ENCODE peak calls at places on chromosomes 7 and 10, in six cellular contexts. One of them, this sample, is unnamed.

GRCh38 chr7:39609084-39609461 is 14.3 kb upstream of the RALA start:
- DNase-seq in HTR-8/SVneo: no peak
- DNase-seq in psoas muscle: peak
- DNase-seq in heart left ventricle: no peak
- DNase-seq in WTC11: no peak
- DNase-seq in activated CD4-positive, CD25-positive, alpha-beta regulatory T cell: no peak
- DNase-seq in this sample: no peak

GRCh38 chr10:13949844-13950542 is 363.2 kb downstream of the PRPF18 start:
- DNase-seq in WTC11: no peak
- DNase-seq in heart left ventricle: no peak
- DNase-seq in psoas muscle: no peak
- DNase-seq in HTR-8/SVneo: peak
- DNase-seq in activated CD4-positive, CD25-positive, alpha-beta regulatory T cell: no peak
- DNase-seq in this sample: no peak

GRCh38 chr10:79445217-79445707 is at the start of gene ZCCHC24:
- DNase-seq in WTC11: peak
- DNase-seq in psoas muscle: peak
- DNase-seq in activated CD4-positive, CD25-positive, alpha-beta regulatory T cell: no peak
- DNase-seq in heart left ventricle: no peak
- DNase-seq in HTR-8/SVneo: no peak
- DNase-seq in this sample: peak

GRCh38 chr10:84329094-84329611 is 764 bp downstream of the CCSER2 start:
- DNase-seq in heart left ventricle: no peak
- DNase-seq in psoas muscle: no peak
- DNase-seq in WTC11: no peak
- DNase-seq in activated CD4-positive, CD25-positive, alpha-beta regulatory T cell: no peak
- DNase-seq in HTR-8/SVneo: peak
- DNase-seq in this sample: peak

GRCh38 chr7:121480058-121480457 is 84.0 kb upstream of the FAM3C start:
- DNase-seq in heart left ventricle: no peak
- DNase-seq in activated CD4-positive, CD25-positive, alpha-beta regulatory T cell: no peak
- DNase-seq in WTC11: no peak
- DNase-seq in psoas muscle: no peak
- DNase-seq in HTR-8/SVneo: peak
- DNase-seq in this sample: no peak

GRCh38 chr7:18770154-18770807 is 274.7 kb downstream of the HDAC9 start:
- DNase-seq in activated CD4-positive, CD25-positive, alpha-beta regulatory T cell: no peak
- DNase-seq in HTR-8/SVneo: no peak
- DNase-seq in psoas muscle: no peak
- DNase-seq in heart left ventricle: no peak
- DNase-seq in WTC11: no peak
- DNase-seq in this sample: no peak

GRCh38 chr7:131010714-131011436 is 276.9 kb upstream of the KLF14 start:
- DNase-seq in activated CD4-positive, CD25-positive, alpha-beta regulatory T cell: no peak
- DNase-seq in psoas muscle: no peak
- DNase-seq in HTR-8/SVneo: no peak
- DNase-seq in heart left ventricle: no peak
- DNase-seq in WTC11: no peak
- DNase-seq in this sample: no peak

GRCh38 chr7:103988468-103989199 is 824 bp downstream of the RELN start:
- DNase-seq in WTC11: peak
- DNase-seq in activated CD4-positive, CD25-positive, alpha-beta regulatory T cell: no peak
- DNase-seq in heart left ventricle: no peak
- DNase-seq in HTR-8/SVneo: no peak
- DNase-seq in psoas muscle: no peak
- DNase-seq in this sample: no peak

GRCh38 chr7:37853468-37853867 is 5.1 kb downstream of the NME8 start:
- DNase-seq in WTC11: peak
- DNase-seq in HTR-8/SVneo: no peak
- DNase-seq in heart left ventricle: no peak
- DNase-seq in activated CD4-positive, CD25-positive, alpha-beta regulatory T cell: no peak
- DNase-seq in psoas muscle: no peak
- DNase-seq in this sample: no peak

GRCh38 chr7:89200758-89201157 is 405.2 kb upstream of the TEX47 start:
- DNase-seq in WTC11: no peak
- DNase-seq in heart left ventricle: no peak
- DNase-seq in psoas muscle: no peak
- DNase-seq in HTR-8/SVneo: no peak
- DNase-seq in activated CD4-positive, CD25-positive, alpha-beta regulatory T cell: no peak
- DNase-seq in this sample: no peak

GRCh38 chr7:149764481-149765398 is 8.6 kb downstream of the ZNF467 start:
- DNase-seq in heart left ventricle: no peak
- DNase-seq in psoas muscle: no peak
- DNase-seq in activated CD4-positive, CD25-positive, alpha-beta regulatory T cell: no peak
- DNase-seq in HTR-8/SVneo: no peak
- DNase-seq in WTC11: peak
- DNase-seq in this sample: no peak

GRCh38 chr10:97922378-97922758 is 72.7 kb downstream of the GOLGA7B start:
- DNase-seq in heart left ventricle: no peak
- DNase-seq in WTC11: no peak
- DNase-seq in psoas muscle: no peak
- DNase-seq in HTR-8/SVneo: no peak
- DNase-seq in activated CD4-positive, CD25-positive, alpha-beta regulatory T cell: no peak
- DNase-seq in this sample: no peak

GRCh38 chr10:96257944-96258343 is 13.4 kb downstream of the BLNK start:
- DNase-seq in activated CD4-positive, CD25-positive, alpha-beta regulatory T cell: no peak
- DNase-seq in psoas muscle: peak
- DNase-seq in HTR-8/SVneo: no peak
- DNase-seq in heart left ventricle: peak
- DNase-seq in WTC11: no peak
- DNase-seq in this sample: no peak

GRCh38 chr7:98755138-98755898 is 114.5 kb downstream of the TMEM130 start:
- DNase-seq in activated CD4-positive, CD25-positive, alpha-beta regulatory T cell: no peak
- DNase-seq in psoas muscle: no peak
- DNase-seq in WTC11: peak
- DNase-seq in HTR-8/SVneo: no peak
- DNase-seq in heart left ventricle: peak
- DNase-seq in this sample: no peak

GRCh38 chr10:63700209-63700934 is 179.2 kb downstream of the REEP3 start:
- DNase-seq in heart left ventricle: no peak
- DNase-seq in WTC11: no peak
- DNase-seq in psoas muscle: peak
- DNase-seq in HTR-8/SVneo: peak
- DNase-seq in activated CD4-positive, CD25-positive, alpha-beta regulatory T cell: no peak
- DNase-seq in this sample: no peak